ENCODE peak calls at places on chromosomes 3 and 15, in eight cellular contexts. C is GM06990, R is breast epithelium, Z is pancreas, J is vagina, P is bronchial epithelial cell, L is uterus, G is cardiac fibroblast. K is an unnamed sample.

GRCh38 chr3:75951941-75952340 is 166.6 kb upstream of the ZNF717 start:
- DNase-seq in C (no peak), R (no peak), Z (no peak), J (no peak), P (peak), L (no peak), G (no peak), K (no peak)

GRCh38 chr3:177377166-177377565 is 179.9 kb upstream of the TBL1XR1 start:
- DNase-seq in C (no peak), R (peak), Z (no peak), J (no peak), P (peak), L (no peak), G (no peak), K (no peak)

GRCh38 chr3:112097378-112097777 is 11.2 kb downstream of the C3orf52 start:
- DNase-seq in C (no peak), R (no peak), Z (peak), J (no peak), P (peak), L (no peak), G (peak), K (no peak)

GRCh38 chr3:43882976-43883680 is 192.4 kb downstream of the ABHD5 start:
- DNase-seq in C (no peak), R (no peak), Z (no peak), J (no peak), P (no peak), L (no peak), G (no peak), K (no peak)

GRCh38 chr3:71581451-71581980 is 2.0 kb downstream of the FOXP1 start:
- DNase-seq in C (no peak), R (peak), Z (peak), J (no peak), P (no peak), L (peak), G (peak), K (no peak)

GRCh38 chr3:120680193-120680894 is 1.7 kb downstream of the HGD start:
- DNase-seq in C (no peak), R (no peak), Z (no peak), J (no peak), P (no peak), L (no peak), G (no peak), K (no peak)

GRCh38 chr15:64844576-64845140 is 2.9 kb downstream of the PLEKHO2 start:
- DNase-seq in C (no peak), R (no peak), Z (no peak), J (no peak), P (no peak), L (no peak), G (no peak), K (no peak)

GRCh38 chr3:48039487-48040190 is 23.4 kb upstream of the MAP4 start:
- DNase-seq in C (no peak), R (no peak), Z (no peak), J (no peak), P (peak), L (no peak), G (peak), K (no peak)

GRCh38 chr15:50353999-50354837 is 780 bp downstream of the GABPB1 start:
- DNase-seq in C (peak), R (peak), Z (peak), J (peak), P (peak), L (peak), G (peak), K (peak)

GRCh38 chr3:169699536-169700050 is 36.1 kb upstream of the MECOM start:
- DNase-seq in C (no peak), R (peak), Z (no peak), J (no peak), P (no peak), L (peak), G (peak), K (no peak)

GRCh38 chr15:76253851-76254440 is 57.3 kb downstream of the ETFA start:
- DNase-seq in C (no peak), R (no peak), Z (no peak), J (no peak), P (no peak), L (no peak), G (peak), K (no peak)

GRCh38 chr15:59200560-59200959 is 6.1 kb upstream of the LDHAL6B start:
- DNase-seq in C (no peak), R (no peak), Z (no peak), J (no peak), P (peak), L (no peak), G (no peak), K (no peak)

GRCh38 chr3:25573386-25574171 is 91.1 kb downstream of the TOP2B start:
- DNase-seq in C (no peak), R (no peak), Z (no peak), J (peak), P (no peak), L (no peak), G (no peak), K (no peak)

GRCh38 chr3:160401301-160402095 is 2.0 kb downstream of the SMC4 start:
- DNase-seq in C (no peak), R (no peak), Z (no peak), J (no peak), P (peak), L (no peak), G (peak), K (no peak)

GRCh38 chr3:66464512-66464894 is 36.3 kb downstream of the LRIG1 start:
- DNase-seq in C (no peak), R (no peak), Z (no peak), J (no peak), P (no peak), L (no peak), G (peak), K (no peak)

GRCh38 chr3:43031490-43032216 is 52.5 kb downstream of the GASK1A start:
- DNase-seq in C (no peak), R (no peak), Z (no peak), J (peak), P (no peak), L (no peak), G (no peak), K (no peak)

GRCh38 chr3:97579365-97579764 is 185.2 kb upstream of the ARL6 start:
- DNase-seq in C (no peak), R (no peak), Z (no peak), J (no peak), P (peak), L (no peak), G (no peak), K (no peak)

GRCh38 chr15:42549052-42549491 is 434 bp downstream of the HAUS2 start:
- DNase-seq in C (no peak), R (no peak), Z (no peak), J (no peak), P (peak), L (peak), G (peak), K (peak)

GRCh38 chr3:146554168-146554760 is 9.9 kb upstream of the PLSCR1 start:
- DNase-seq in C (no peak), R (no peak), Z (no peak), J (no peak), P (no peak), L (no peak), G (peak), K (no peak)

GRCh38 chr3:96852849-96853248 is 38.5 kb downstream of the EPHA6 start:
- DNase-seq in C (no peak), R (no peak), Z (no peak), J (no peak), P (no peak), L (no peak), G (no peak), K (no peak)

GRCh38 chr3:133894334-133895207 is 1.1 kb downstream of the RAB6B start:
- DNase-seq in C (no peak), R (no peak), Z (peak), J (no peak), P (no peak), L (no peak), G (no peak), K (no peak)

GRCh38 chr3:187205683-187206082 is 8.4 kb downstream of the RTP1 start:
- DNase-seq in C (no peak), R (no peak), Z (no peak), J (no peak), P (no peak), L (no peak), G (no peak), K (no peak)

GRCh38 chr15:70266412-70267089 is 168.8 kb upstream of the TLE3 start:
- DNase-seq in C (no peak), R (no peak), Z (peak), J (peak), P (no peak), L (peak), G (peak), K (no peak)

GRCh38 chr3:65128346-65128745 is 440.5 kb upstream of the ADAMTS9 start:
- DNase-seq in C (no peak), R (no peak), Z (no peak), J (no peak), P (peak), L (no peak), G (no peak), K (no peak)

DNA sequence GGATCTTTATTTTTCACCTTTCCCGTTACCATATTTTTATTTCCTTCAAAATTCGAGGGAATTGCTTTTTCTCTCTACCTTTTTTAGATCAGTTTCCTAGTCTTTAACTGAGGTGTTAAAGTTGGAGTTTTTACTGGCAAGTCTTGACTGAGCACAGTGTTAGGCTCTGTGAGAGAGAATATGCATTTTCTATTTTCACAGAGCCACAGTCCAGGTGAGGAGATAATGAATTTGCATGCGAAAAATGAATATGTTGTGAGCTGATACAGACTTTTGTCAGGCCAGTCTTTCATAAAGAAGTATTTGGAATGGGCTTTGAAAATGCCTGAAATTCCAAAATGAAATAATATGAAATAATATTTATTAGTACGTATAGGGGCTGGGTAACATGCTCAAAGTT is 31.9 kb downstream of the MME start:
- DNase-seq in C (no peak), R (no peak), Z (no peak), J (no peak), P (no peak), L (no peak), G (no peak), K (no peak)
- H3K4me3 ChIP-seq in C (no peak), R (no peak), Z (no peak), J (no peak), P (no peak), L (no peak), G (no peak), K (no peak)

GRCh38 chr3:150450906-150451305 is 42.8 kb downstream of the TSC22D2 start:
- DNase-seq in C (no peak), R (no peak), Z (no peak), J (no peak), P (no peak), L (no peak), G (peak), K (no peak)
- TF ChIP-seq CTCF in C (no peak), R (no peak), Z (no peak), J (no peak), P (no peak), L (no peak), G (no peak), K (no peak)

DNA sequence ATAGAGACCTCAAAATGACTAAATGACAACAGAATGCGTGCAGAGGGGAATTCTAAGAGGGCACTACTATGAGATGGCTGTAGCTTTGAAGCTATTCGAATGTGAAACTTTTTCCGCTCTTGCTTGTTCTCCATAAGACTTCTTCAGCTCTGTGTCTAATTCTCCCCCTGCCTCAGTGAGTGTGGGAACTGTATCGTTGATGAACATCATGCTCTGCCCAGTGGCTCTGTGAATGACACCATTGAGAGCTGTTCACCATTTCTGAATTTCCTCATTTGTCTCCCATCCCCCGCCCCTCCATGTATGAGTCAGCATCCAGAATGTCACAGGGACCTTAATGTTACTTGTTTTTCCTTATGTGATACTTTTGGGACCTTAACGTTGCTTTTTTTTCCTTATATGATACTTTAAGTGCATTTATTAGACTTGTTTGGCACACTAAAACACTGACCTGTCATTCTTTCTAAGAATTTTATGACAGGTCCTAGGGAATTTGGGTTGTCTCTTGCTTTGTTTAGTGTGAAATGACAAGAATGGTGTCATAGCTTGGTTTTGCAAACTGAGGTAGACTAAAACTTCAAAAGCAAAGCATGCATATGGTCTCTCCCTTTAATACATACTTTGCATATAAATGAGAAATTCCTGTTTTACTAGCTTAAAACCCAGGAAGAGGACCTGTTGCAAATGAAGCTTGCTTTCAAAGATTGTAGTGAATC is 99.6 kb downstream of the FNDC3B start:
- DNase-seq in C (peak), R (no peak), Z (peak), J (no peak), P (peak), L (peak), G (peak), K (no peak)
- H3K4me3 ChIP-seq in C (no peak), R (no peak), Z (no peak), J (no peak), P (no peak), L (no peak), G (no peak), K (no peak)

GRCh38 chr3:31531465-31531991 is 1.2 kb upstream of the STT3B start:
- DNase-seq in C (no peak), R (no peak), Z (no peak), J (no peak), P (peak), L (no peak), G (peak), K (no peak)

GRCh38 chr3:31533169-31533870 is 595 bp downstream of the STT3B start:
- DNase-seq in C (peak), R (peak), Z (peak), J (no peak), P (peak), L (peak), G (peak), K (no peak)

GRCh38 chr3:31532587-31533168 is at the start of gene STT3B:
- DNase-seq in C (peak), R (no peak), Z (peak), J (no peak), P (peak), L (peak), G (peak), K (peak)

GRCh38 chr3:31530039-31530983 is 2.4 kb upstream of the STT3B start:
- DNase-seq in C (no peak), R (no peak), Z (no peak), J (no peak), P (no peak), L (no peak), G (no peak), K (no peak)

DNA sequence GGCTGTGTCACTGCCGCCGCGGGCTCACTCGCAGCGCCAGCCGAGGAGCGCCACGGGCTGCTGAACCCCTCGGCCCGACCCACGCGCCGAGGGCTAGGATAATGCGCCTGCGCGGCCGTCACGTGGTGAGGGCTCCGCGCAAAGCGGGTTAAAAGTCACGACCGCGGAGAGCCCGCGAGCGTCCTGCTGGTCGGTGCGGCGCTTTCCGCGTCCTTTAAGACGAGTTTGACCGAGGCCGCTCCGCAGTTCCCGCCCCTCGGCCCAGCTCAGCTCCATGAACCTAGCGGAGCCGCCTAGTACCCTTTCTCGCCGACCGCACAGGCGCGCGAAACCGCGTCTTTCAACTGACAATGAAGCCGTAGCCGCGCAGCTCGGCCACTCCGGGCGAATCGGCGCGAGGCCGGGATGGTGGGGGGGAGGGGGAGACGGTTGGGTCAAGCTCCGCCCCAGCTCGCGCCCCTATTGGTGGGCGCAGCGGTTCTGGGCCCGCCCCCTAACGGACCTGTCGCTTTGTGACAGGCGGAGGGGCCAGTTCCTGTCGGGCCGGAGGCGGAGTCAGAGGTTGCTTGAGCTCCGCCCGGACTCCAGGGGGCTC is 636 bp upstream of the STT3B start:
- DNase-seq in C (peak), R (peak), Z (peak), J (peak), P (peak), L (peak), G (peak), K (peak)
- TF ChIP-seq CTCF in C (no peak), R (no peak), Z (no peak), J (no peak), P (no peak), L (no peak), G (no peak), K (no peak)